ENCODE peak calls at places on chromosomes 6 and 20, in four cellular contexts. E is activated T-helper 1 cell treated with anti-CD3 and anti-CD28 coated beads, Interleukin-12 subunit alpha, Interleukin-12 subunit beta, Interleukin-2, Interleukin-4 antibody, amounts not matched to agents 30 ng/mL and 10 ng/mL and 1 ng/mL, durations not matched to agents 14 hours and 24 hours and 36 hours; X is stimulated activated CD4-positive, alpha-beta T cell treated with anti-CD3 and anti-CD28 coated beads, Interleukin-2, amount 100 ng/mL, for 24 hours; B is central memory CD4-positive, alpha-beta T cell. D is an unnamed sample.

GRCh38 chr6:21800948-21801438 is 207.4 kb downstream of the SOX4 start:
- DNase-seq in E (no peak), X (no peak), B (no peak), D (peak; percentile 72)

GRCh38 chr6:119501798-119502483 is 152.4 kb upstream of the MAN1A1 start:
- DNase-seq in E (no peak), X (no peak), B (no peak), D (no peak)

GRCh38 chr6:11067348-11067747 is 23.2 kb upstream of the ELOVL2 start:
- DNase-seq in E (no peak), X (no peak), B (no peak), D (no peak)

GRCh38 chr6:5763871-5764270 is 242.9 kb downstream of the NRN1 start:
- DNase-seq in E (no peak), X (no peak), B (no peak), D (no peak)

GRCh38 chr6:52574709-52575489 is 2.0 kb downstream of the TRAM2 start:
- DNase-seq in E (peak; percentile 59), X (peak; percentile 52), B (peak; percentile 73), D (peak; percentile 76)

GRCh38 chr6:149060985-149061760 is 256.3 kb upstream of the TAB2 start:
- DNase-seq in E (no peak), X (no peak), B (no peak), D (no peak)

GRCh38 chr6:136089885-136090284 is 160.2 kb downstream of the MTFR2 start:
- DNase-seq in E (no peak), X (no peak), B (no peak), D (no peak)

GRCh38 chr20:32652739-32653526 is 20.8 kb downstream of the C20orf203 start:
- DNase-seq in E (peak; percentile 77), X (peak; percentile 90), B (peak; percentile 77), D (peak; percentile 90)

GRCh38 chr20:20318318-20319161 is 49.4 kb upstream of the INSM1 start:
- DNase-seq in E (no peak), X (no peak), B (no peak), D (no peak)

GRCh38 chr6:4804095-4804494 is 27.9 kb downstream of the CDYL start:
- DNase-seq in E (no peak), X (no peak), B (no peak), D (peak; percentile 21)

GRCh38 chr20:34927736-34928135 is 27.9 kb downstream of the GSS start:
- DNase-seq in E (no peak), X (no peak), B (no peak), D (no peak)

GRCh38 chr20:14885661-14886060 is 548.2 kb upstream of the FLRT3 start:
- DNase-seq in E (no peak), X (no peak), B (no peak), D (no peak)

GRCh38 chr6:30654798-30655742 is 8.1 kb downstream of the C6orf136 start:
- DNase-seq in E (no peak), X (no peak), B (no peak), D (no peak)

GRCh38 chr20:3902041-3902440 is 12.9 kb downstream of the PANK2 start:
- DNase-seq in E (no peak), X (no peak), B (no peak), D (no peak)

GRCh38 chr6:41576667-41577066 is 30.5 kb downstream of the FOXP4 start:
- DNase-seq in E (no peak), X (no peak), B (no peak), D (no peak)

GRCh38 chr6:72911463-72912153 is 289.7 kb downstream of the KCNQ5 start:
- DNase-seq in E (no peak), X (no peak), B (no peak), D (no peak)

GRCh38 chr20:53897884-53898557 is 172.4 kb downstream of the BCAS1 start:
- DNase-seq in E (no peak), X (no peak), B (no peak), D (no peak)

GRCh38 chr6:8279094-8279805 is 156.1 kb downstream of the SLC35B3 start:
- DNase-seq in E (no peak), X (no peak), B (no peak), D (no peak)

GRCh38 chr6:128471907-128472306 is 48.5 kb downstream of the PTPRK start:
- DNase-seq in E (no peak), X (no peak), B (no peak), D (no peak)

GRCh38 chr6:157107571-157107914 is 215.8 kb downstream of the TMEM242 start:
- DNase-seq in E (no peak), X (no peak), B (no peak), D (no peak)

GRCh38 chr6:71888720-71889340 is 2.5 kb downstream of the RIMS1 start:
- DNase-seq in E (no peak), X (no peak), B (no peak), D (no peak)

GRCh38 chr6:18405477-18406293 is 18.5 kb downstream of the RNF144B start:
- DNase-seq in E (no peak), X (no peak), B (no peak), D (peak; percentile 61)

GRCh38 chr6:2931055-2931454 is 27.9 kb upstream of the SERPINB9 start:
- DNase-seq in E (no peak), X (no peak), B (no peak), D (no peak)

GRCh38 chr20:54172532-54172855 is 1.3 kb downstream of the CYP24A1 start:
- DNase-seq in E (no peak), X (no peak), B (no peak), D (no peak)

GRCh38 chr6:37033819-37034790 is 28.6 kb downstream of the FGD2 start:
- DNase-seq in E (no peak), X (peak; percentile 10), B (no peak), D (no peak)

GRCh38 chr6:1611322-1611571 is 1.5 kb downstream of the FOXC1 start:
- DNase-seq in E (no peak), X (no peak), B (no peak), D (peak; percentile 81)

GRCh38 chr6:163732479-163732878 is 318.0 kb downstream of the QKI start:
- DNase-seq in E (no peak), X (no peak), B (no peak), D (no peak)

GRCh38 chr6:155120034-155120433 is 124.9 kb downstream of the TIAM2 start:
- DNase-seq in E (no peak), X (no peak), B (no peak), D (no peak)

GRCh38 chr6:44041461-44042260 is 85.6 kb downstream of the MRPL14 start:
- DNase-seq in E (no peak), X (no peak), B (no peak), D (peak; percentile 89)

GRCh38 chr20:58174708-58175287 is 53.7 kb downstream of the ANKRD60 start:
- DNase-seq in E (no peak), X (no peak), B (no peak), D (peak; percentile 69)

GRCh38 chr20:52937701-52938100 is 34.5 kb upstream of the TSHZ2 start:
- DNase-seq in E (no peak), X (no peak), B (no peak), D (no peak)

GRCh38 chr6:128686084-128686483 is 165.7 kb upstream of the PTPRK start:
- DNase-seq in E (no peak), X (no peak), B (no peak), D (no peak)

GRCh38 chr6:23559587-23560343 is 566.2 kb upstream of the NRSN1 start:
- DNase-seq in E (no peak), X (no peak), B (no peak), D (no peak)

GRCh38 chr6:13708679-13709261 is 2.9 kb downstream of the RANBP9 start:
- DNase-seq in E (no peak), X (no peak), B (no peak), D (no peak)

GRCh38 chr6:153872946-153873345 is 166.1 kb upstream of the OPRM1 start:
- DNase-seq in E (no peak), X (no peak), B (no peak), D (no peak)

GRCh38 chr20:39909447-39909846 is 779.6 kb downstream of the MAFB start:
- DNase-seq in E (no peak), X (no peak), B (no peak), D (no peak)

GRCh38 chr6:133730881-133731280 is 158.0 kb upstream of the TCF21 start:
- DNase-seq in E (no peak), X (no peak), B (no peak), D (no peak)

GRCh38 chr6:27255866-27256265 is 8.4 kb downstream of the PRSS16 start:
- DNase-seq in E (no peak), X (no peak), B (no peak), D (no peak)

GRCh38 chr20:13814672-13815071 is 29.8 kb downstream of the NDUFAF5 start:
- DNase-seq in E (no peak), X (no peak), B (no peak), D (no peak)

D was measured in AG08396.